ENCODE peak calls at places on chromosomes 1 and 21, in seven cellular contexts. One of them, this sample, is unnamed.

GRCh38 chr1:89794406-89794805 is 26.4 kb upstream of the LRRC8D start:
- DNase-seq in AG10803: peak; percentile 65
- DNase-seq in AG04450: no peak
- DNase-seq in psoas muscle: no peak
- DNase-seq in astrocyte: peak; percentile 62
- DNase-seq in A673: no peak
- DNase-seq in tibial nerve: no peak
- DNase-seq in this sample: no peak

GRCh38 chr1:95532335-95532734 is 298.3 kb downstream of the RWDD3 start:
- DNase-seq in AG10803: no peak
- DNase-seq in AG04450: no peak
- DNase-seq in psoas muscle: no peak
- DNase-seq in astrocyte: no peak
- DNase-seq in A673: peak; percentile 1
- DNase-seq in tibial nerve: no peak
- DNase-seq in this sample: no peak

GRCh38 chr1:6504887-6505286 is 13.4 kb upstream of the PLEKHG5 start:
- DNase-seq in AG10803: no peak
- DNase-seq in AG04450: no peak
- DNase-seq in psoas muscle: no peak
- DNase-seq in astrocyte: no peak
- DNase-seq in A673: no peak
- DNase-seq in tibial nerve: no peak
- DNase-seq in this sample: no peak

GRCh38 chr21:46301759-46302158 is 15.6 kb downstream of the YBEY start:
- DNase-seq in AG10803: no peak
- DNase-seq in AG04450: no peak
- DNase-seq in psoas muscle: no peak
- DNase-seq in astrocyte: no peak
- DNase-seq in A673: no peak
- DNase-seq in tibial nerve: no peak
- DNase-seq in this sample: no peak

GRCh38 chr1:118973536-118974160 is 14.5 kb downstream of the TBX15 start:
- DNase-seq in AG10803: peak; percentile 91
- DNase-seq in AG04450: no peak
- DNase-seq in psoas muscle: no peak
- DNase-seq in astrocyte: no peak
- DNase-seq in A673: no peak
- DNase-seq in tibial nerve: peak; percentile 50
- DNase-seq in this sample: no peak

GRCh38 chr21:22791376-22791775 is 1793.2 kb downstream of the NCAM2 start:
- DNase-seq in AG10803: no peak
- DNase-seq in AG04450: no peak
- DNase-seq in psoas muscle: no peak
- DNase-seq in astrocyte: no peak
- DNase-seq in A673: peak; percentile 74
- DNase-seq in tibial nerve: no peak
- DNase-seq in this sample: no peak

GRCh38 chr1:230236951-230237350 is 169.9 kb downstream of the GALNT2 start:
- DNase-seq in AG10803: no peak
- DNase-seq in AG04450: no peak
- DNase-seq in psoas muscle: no peak
- DNase-seq in astrocyte: peak; percentile 20
- DNase-seq in A673: peak; percentile 84
- DNase-seq in tibial nerve: no peak
- DNase-seq in this sample: no peak

GRCh38 chr1:234681065-234681464 is 71.1 kb upstream of the IRF2BP2 start:
- DNase-seq in AG10803: no peak
- DNase-seq in AG04450: no peak
- DNase-seq in psoas muscle: no peak
- DNase-seq in astrocyte: no peak
- DNase-seq in A673: no peak
- DNase-seq in tibial nerve: no peak
- DNase-seq in this sample: no peak

GRCh38 chr1:224256642-224257041 is 73.3 kb downstream of the NVL start:
- DNase-seq in AG10803: no peak
- DNase-seq in AG04450: no peak
- DNase-seq in psoas muscle: no peak
- DNase-seq in astrocyte: no peak
- DNase-seq in A673: peak; percentile 48
- DNase-seq in tibial nerve: no peak
- DNase-seq in this sample: no peak

GRCh38 chr21:46161800-46162592 is 6.6 kb upstream of the FTCD start:
- DNase-seq in AG10803: no peak
- DNase-seq in AG04450: no peak
- DNase-seq in psoas muscle: no peak
- DNase-seq in astrocyte: no peak
- DNase-seq in A673: no peak
- DNase-seq in tibial nerve: peak; percentile 7
- DNase-seq in this sample: no peak

GRCh38 chr1:241237873-241238272 is 119.1 kb downstream of the RGS7 start:
- DNase-seq in AG10803: no peak
- DNase-seq in AG04450: no peak
- DNase-seq in psoas muscle: no peak
- DNase-seq in astrocyte: no peak
- DNase-seq in A673: no peak
- DNase-seq in tibial nerve: no peak
- DNase-seq in this sample: no peak

GRCh38 chr1:149978547-149979023 is 31.9 kb downstream of the OTUD7B start:
- DNase-seq in AG10803: no peak
- DNase-seq in AG04450: no peak
- DNase-seq in psoas muscle: no peak
- DNase-seq in astrocyte: no peak
- DNase-seq in A673: no peak
- DNase-seq in tibial nerve: no peak
- DNase-seq in this sample: no peak

GRCh38 chr1:41045740-41046139 is 24.2 kb upstream of the SLFNL1 start:
- DNase-seq in AG10803: peak; percentile 88
- DNase-seq in AG04450: no peak
- DNase-seq in psoas muscle: peak; percentile 42
- DNase-seq in astrocyte: peak; percentile 78
- DNase-seq in A673: peak; percentile 87
- DNase-seq in tibial nerve: no peak
- DNase-seq in this sample: no peak

GRCh38 chr1:51482881-51483280 is 36.2 kb downstream of the EPS15 start:
- DNase-seq in AG10803: peak; percentile 48
- DNase-seq in AG04450: no peak
- DNase-seq in psoas muscle: no peak
- DNase-seq in astrocyte: no peak
- DNase-seq in A673: no peak
- DNase-seq in tibial nerve: no peak
- DNase-seq in this sample: no peak

GRCh38 chr1:29824478-29825273 is 588.4 kb downstream of the PTPRU start:
- DNase-seq in AG10803: no peak
- DNase-seq in AG04450: no peak
- DNase-seq in psoas muscle: no peak
- DNase-seq in astrocyte: no peak
- DNase-seq in A673: no peak
- DNase-seq in tibial nerve: no peak
- DNase-seq in this sample: no peak

GRCh38 chr1:7388141-7388487 is 383.0 kb upstream of the VAMP3 start:
- DNase-seq in AG10803: no peak
- DNase-seq in AG04450: no peak
- DNase-seq in psoas muscle: no peak
- DNase-seq in astrocyte: no peak
- DNase-seq in A673: no peak
- DNase-seq in tibial nerve: no peak
- DNase-seq in this sample: no peak

GRCh38 chr1:110008971-110009565 is 24.5 kb downstream of the AHCYL1 start:
- DNase-seq in AG10803: no peak
- DNase-seq in AG04450: no peak
- DNase-seq in psoas muscle: no peak
- DNase-seq in astrocyte: no peak
- DNase-seq in A673: no peak
- DNase-seq in tibial nerve: no peak
- DNase-seq in this sample: no peak

GRCh38 chr1:97674517-97674916 is 246.3 kb downstream of the DPYD start:
- DNase-seq in AG10803: no peak
- DNase-seq in AG04450: no peak
- DNase-seq in psoas muscle: no peak
- DNase-seq in astrocyte: no peak
- DNase-seq in A673: no peak
- DNase-seq in tibial nerve: no peak
- DNase-seq in this sample: no peak

GRCh38 chr1:183024352-183025337 is 1.4 kb downstream of the LAMC1 start:
- DNase-seq in AG10803: peak; percentile 28
- DNase-seq in AG04450: no peak
- DNase-seq in psoas muscle: no peak
- DNase-seq in astrocyte: no peak
- DNase-seq in A673: peak; percentile 49
- DNase-seq in tibial nerve: no peak
- DNase-seq in this sample: no peak

GRCh38 chr1:115317101-115318012 is 20.7 kb downstream of the NGF start:
- DNase-seq in AG10803: peak; percentile 75
- DNase-seq in AG04450: no peak
- DNase-seq in psoas muscle: no peak
- DNase-seq in astrocyte: no peak
- DNase-seq in A673: no peak
- DNase-seq in tibial nerve: no peak
- DNase-seq in this sample: peak; percentile 92

GRCh38 chr1:230746617-230747016 is 571 bp upstream of the CAPN9 start:
- DNase-seq in AG10803: no peak
- DNase-seq in AG04450: no peak
- DNase-seq in psoas muscle: no peak
- DNase-seq in astrocyte: peak; percentile 23
- DNase-seq in A673: no peak
- DNase-seq in tibial nerve: no peak
- DNase-seq in this sample: no peak

GRCh38 chr1:108077991-108078390 is 113.0 kb upstream of the VAV3 start:
- DNase-seq in AG10803: no peak
- DNase-seq in AG04450: no peak
- DNase-seq in psoas muscle: no peak
- DNase-seq in astrocyte: no peak
- DNase-seq in A673: no peak
- DNase-seq in tibial nerve: no peak
- DNase-seq in this sample: no peak

GRCh38 chr1:13228343-13228781 is 2.4 kb upstream of the PRAMEF18 start:
- DNase-seq in AG10803: no peak
- DNase-seq in AG04450: no peak
- DNase-seq in psoas muscle: no peak
- DNase-seq in astrocyte: no peak
- DNase-seq in A673: peak; percentile 47
- DNase-seq in tibial nerve: no peak
- DNase-seq in this sample: no peak

GRCh38 chr1:165894591-165894990 is 67.2 kb downstream of the UCK2 start:
- DNase-seq in AG10803: peak; percentile 49
- DNase-seq in AG04450: no peak
- DNase-seq in psoas muscle: no peak
- DNase-seq in astrocyte: no peak
- DNase-seq in A673: no peak
- DNase-seq in tibial nerve: no peak
- DNase-seq in this sample: no peak

DNA sequence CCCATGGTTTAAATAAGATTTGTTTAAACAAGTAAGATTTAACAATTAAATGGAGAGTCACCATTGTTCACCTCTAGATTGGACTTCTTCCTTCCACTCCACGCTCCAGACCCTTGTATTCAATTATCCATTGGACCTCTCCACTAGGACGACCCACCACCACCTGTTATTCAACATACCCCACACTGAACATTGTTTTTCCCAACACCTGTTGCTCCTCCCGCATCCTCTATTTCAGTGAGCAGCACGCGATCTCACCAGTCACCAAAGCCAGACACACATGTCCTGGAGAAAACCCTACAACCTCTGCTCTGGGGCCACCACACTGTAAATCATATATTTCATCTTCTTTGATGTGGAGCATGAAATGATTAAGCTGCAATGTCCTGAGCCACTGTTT is 28.6 kb downstream of the ATP8B2 start:
- DNase-seq in AG10803: no peak
- DNase-seq in AG04450: no peak
- DNase-seq in psoas muscle: no peak
- DNase-seq in astrocyte: no peak
- DNase-seq in A673: no peak
- DNase-seq in tibial nerve: no peak
- DNase-seq in this sample: no peak
- TF ChIP-seq CTCF in AG10803: no peak
- TF ChIP-seq CTCF in AG04450: no peak
- TF ChIP-seq CTCF in psoas muscle: no peak
- TF ChIP-seq CTCF in astrocyte: no peak
- TF ChIP-seq CTCF in A673: no peak
- TF ChIP-seq CTCF in tibial nerve: peak; percentile 2
- TF ChIP-seq CTCF in this sample: no peak

GRCh38 chr1:229210844-229211243 is 60.1 kb upstream of the RAB4A start:
- DNase-seq in AG10803: no peak
- DNase-seq in AG04450: no peak
- DNase-seq in psoas muscle: no peak
- DNase-seq in astrocyte: no peak
- DNase-seq in A673: no peak
- DNase-seq in tibial nerve: no peak
- DNase-seq in this sample: no peak
- H3K4me3 ChIP-seq in AG10803: no peak overlapping the region
- H3K4me3 ChIP-seq in AG04450: no peak overlapping the region
- H3K4me3 ChIP-seq in psoas muscle: no peak overlapping the region
- H3K4me3 ChIP-seq in astrocyte: no peak overlapping the region
- H3K4me3 ChIP-seq in A673: no peak overlapping the region
- H3K4me3 ChIP-seq in tibial nerve: no peak overlapping the region
- H3K4me3 ChIP-seq in this sample: no peak overlapping the region

DNA sequence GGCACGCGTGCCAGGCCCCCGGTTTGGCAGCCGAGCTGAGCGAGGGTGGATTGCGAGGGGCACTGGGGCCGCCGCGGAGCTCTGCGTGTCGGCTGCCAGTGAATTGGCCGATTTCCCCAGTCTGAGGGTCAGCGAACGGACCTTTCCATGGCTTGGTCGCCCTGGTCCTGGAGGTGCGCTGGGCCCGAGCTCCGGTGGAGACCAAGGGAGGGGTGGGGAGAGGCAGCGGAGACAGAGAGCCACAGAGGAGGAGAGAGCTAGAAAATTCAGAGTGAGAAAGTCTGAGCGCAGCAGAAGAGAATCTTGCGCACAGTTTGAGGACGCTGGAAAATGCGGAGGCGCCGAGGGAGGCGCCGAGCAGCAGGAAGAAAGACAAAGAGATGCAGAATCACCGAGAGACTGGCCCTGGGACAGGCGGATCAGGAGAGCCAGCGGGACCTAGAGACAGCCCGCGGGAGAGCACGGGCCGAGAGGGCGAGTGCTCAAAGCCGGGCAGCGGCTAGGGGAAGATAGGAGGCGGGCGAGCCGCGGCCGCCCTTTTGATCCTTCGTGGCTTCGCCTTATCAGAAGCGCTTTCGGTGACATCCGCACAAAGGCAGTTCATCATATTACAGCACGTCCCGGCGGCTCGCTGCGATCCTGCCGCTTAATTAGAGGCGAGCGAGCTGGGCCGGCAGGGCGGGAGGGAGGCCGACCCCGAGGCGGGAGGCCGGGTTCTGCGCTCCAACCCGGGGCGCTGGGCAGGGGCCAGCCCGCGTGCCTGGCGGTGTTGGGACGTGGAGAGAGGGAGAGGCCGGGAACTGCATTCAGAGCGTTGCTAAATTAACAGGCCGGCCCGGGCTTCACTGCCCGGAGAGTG is 12.7 kb downstream of the PAX7 start:
- DNase-seq in AG10803: no peak
- DNase-seq in AG04450: no peak
- DNase-seq in psoas muscle: no peak
- DNase-seq in astrocyte: no peak
- DNase-seq in A673: peak; percentile 77
- DNase-seq in tibial nerve: no peak
- DNase-seq in this sample: no peak
- TF ChIP-seq CTCF in AG10803: no peak
- TF ChIP-seq CTCF in AG04450: no peak
- TF ChIP-seq CTCF in psoas muscle: no peak
- TF ChIP-seq CTCF in astrocyte: no peak
- TF ChIP-seq CTCF in A673: no peak
- TF ChIP-seq CTCF in tibial nerve: no peak
- TF ChIP-seq CTCF in this sample: no peak

GRCh38 chr21:38660333-38661295 is 145.1 kb upstream of the ETS2 start:
- DNase-seq in AG10803: no peak
- DNase-seq in AG04450: no peak
- DNase-seq in psoas muscle: peak; percentile 28
- DNase-seq in astrocyte: no peak
- DNase-seq in A673: peak; percentile 4
- DNase-seq in tibial nerve: no peak
- DNase-seq in this sample: no peak
- H3K4me3 ChIP-seq in AG10803: peak overlapping the region; percentile 49
- H3K4me3 ChIP-seq in AG04450: peak overlapping the region; percentile 29
- H3K4me3 ChIP-seq in psoas muscle: peak overlapping the region; percentile 50
- H3K4me3 ChIP-seq in astrocyte: peak overlapping the region; percentile 38
- H3K4me3 ChIP-seq in A673: peak overlapping the region; percentile 21
- H3K4me3 ChIP-seq in tibial nerve: peak overlapping the region; percentile 29
- H3K4me3 ChIP-seq in this sample: peak overlapping the region; percentile 25